ENCODE peak calls at places on chromosomes 11 and 22, in seven cellular contexts. One of them, this sample, is unnamed.
A peak's percentile ranks its signal among the peaks of the same experiment; 100 is the strongest.

GRCh38 chr11:114128399-114128798 is 68.9 kb downstream of the ZBTB16 start:
- DNase-seq in activated CD8-positive, alpha-beta memory T cell treated with anti-CD3 and anti-CD28 coated beads, Interleukin-2, amount 50 U/mL, for 4 hours: no peak
- DNase-seq in NCI-H82: peak; percentile 13
- DNase-seq in Kasumi-1: no peak
- DNase-seq in IMR-90: no peak
- DNase-seq in HS-5: no peak
- DNase-seq in neuronal stem cell: no peak
- DNase-seq in this sample: no peak

GRCh38 chr11:128776434-128777284 is 82.8 kb downstream of the FLI1 start:
- DNase-seq in HS-5: no peak
- DNase-seq in NCI-H82: peak; percentile 50
- DNase-seq in neuronal stem cell: peak; percentile 43
- DNase-seq in Kasumi-1: peak; percentile 16
- DNase-seq in activated CD8-positive, alpha-beta memory T cell treated with anti-CD3 and anti-CD28 coated beads, Interleukin-2, amount 50 U/mL, for 4 hours: peak; percentile 34
- DNase-seq in IMR-90: peak; percentile 33
- DNase-seq in this sample: peak; percentile 16

GRCh38 chr22:42841444-42841843 is 15.6 kb downstream of the ARFGAP3 start:
- DNase-seq in NCI-H82: no peak
- DNase-seq in HS-5: peak; percentile 19
- DNase-seq in IMR-90: peak; percentile 74
- DNase-seq in activated CD8-positive, alpha-beta memory T cell treated with anti-CD3 and anti-CD28 coated beads, Interleukin-2, amount 50 U/mL, for 4 hours: no peak
- DNase-seq in Kasumi-1: no peak
- DNase-seq in neuronal stem cell: no peak
- DNase-seq in this sample: no peak

GRCh38 chr11:119805663-119806062 is 76.7 kb upstream of the NECTIN1 start:
- DNase-seq in activated CD8-positive, alpha-beta memory T cell treated with anti-CD3 and anti-CD28 coated beads, Interleukin-2, amount 50 U/mL, for 4 hours: no peak
- DNase-seq in HS-5: no peak
- DNase-seq in IMR-90: no peak
- DNase-seq in Kasumi-1: no peak
- DNase-seq in neuronal stem cell: no peak
- DNase-seq in NCI-H82: no peak
- DNase-seq in this sample: no peak

GRCh38 chr11:77046060-77046501 is 11.9 kb downstream of the B3GNT6 start:
- DNase-seq in NCI-H82: peak; percentile 56
- DNase-seq in HS-5: no peak
- DNase-seq in Kasumi-1: peak; percentile 31
- DNase-seq in IMR-90: no peak
- DNase-seq in neuronal stem cell: peak; percentile 56
- DNase-seq in activated CD8-positive, alpha-beta memory T cell treated with anti-CD3 and anti-CD28 coated beads, Interleukin-2, amount 50 U/mL, for 4 hours: peak; percentile 62
- DNase-seq in this sample: peak; percentile 52

GRCh38 chr22:28027453-28028448 is 108.7 kb upstream of the PITPNB start:
- DNase-seq in IMR-90: no peak
- DNase-seq in NCI-H82: no peak
- DNase-seq in neuronal stem cell: no peak
- DNase-seq in activated CD8-positive, alpha-beta memory T cell treated with anti-CD3 and anti-CD28 coated beads, Interleukin-2, amount 50 U/mL, for 4 hours: no peak
- DNase-seq in Kasumi-1: peak; percentile 5
- DNase-seq in HS-5: no peak
- DNase-seq in this sample: no peak

GRCh38 chr11:61974766-61975631 is 7.6 kb upstream of the FTH1 start:
- DNase-seq in IMR-90: no peak
- DNase-seq in activated CD8-positive, alpha-beta memory T cell treated with anti-CD3 and anti-CD28 coated beads, Interleukin-2, amount 50 U/mL, for 4 hours: no peak
- DNase-seq in NCI-H82: no peak
- DNase-seq in neuronal stem cell: no peak
- DNase-seq in Kasumi-1: no peak
- DNase-seq in HS-5: no peak
- DNase-seq in this sample: no peak

GRCh38 chr22:46007848-46008261 is 30.9 kb upstream of the WNT7B start:
- DNase-seq in HS-5: no peak
- DNase-seq in Kasumi-1: no peak
- DNase-seq in NCI-H82: no peak
- DNase-seq in IMR-90: peak; percentile 87
- DNase-seq in activated CD8-positive, alpha-beta memory T cell treated with anti-CD3 and anti-CD28 coated beads, Interleukin-2, amount 50 U/mL, for 4 hours: no peak
- DNase-seq in neuronal stem cell: no peak
- DNase-seq in this sample: no peak

GRCh38 chr11:93100211-93100610 is 97.6 kb downstream of the SLC36A4 start:
- DNase-seq in HS-5: no peak
- DNase-seq in IMR-90: peak; percentile 36
- DNase-seq in NCI-H82: no peak
- DNase-seq in Kasumi-1: no peak
- DNase-seq in neuronal stem cell: no peak
- DNase-seq in activated CD8-positive, alpha-beta memory T cell treated with anti-CD3 and anti-CD28 coated beads, Interleukin-2, amount 50 U/mL, for 4 hours: no peak
- DNase-seq in this sample: no peak

GRCh38 chr11:69817265-69818236 is 1.7 kb downstream of the FGF3 start:
- DNase-seq in neuronal stem cell: no peak
- DNase-seq in HS-5: no peak
- DNase-seq in IMR-90: no peak
- DNase-seq in Kasumi-1: no peak
- DNase-seq in activated CD8-positive, alpha-beta memory T cell treated with anti-CD3 and anti-CD28 coated beads, Interleukin-2, amount 50 U/mL, for 4 hours: no peak
- DNase-seq in NCI-H82: no peak
- DNase-seq in this sample: no peak

GRCh38 chr22:37484115-37485005 is 1.8 kb downstream of the MFNG start:
- DNase-seq in HS-5: no peak
- DNase-seq in NCI-H82: peak; percentile 64
- DNase-seq in activated CD8-positive, alpha-beta memory T cell treated with anti-CD3 and anti-CD28 coated beads, Interleukin-2, amount 50 U/mL, for 4 hours: peak; percentile 74
- DNase-seq in Kasumi-1: peak; percentile 95
- DNase-seq in IMR-90: no peak
- DNase-seq in neuronal stem cell: no peak
- DNase-seq in this sample: peak; percentile 81

GRCh38 chr22:19679476-19680099 is 34.7 kb upstream of the SEPTIN5 start:
- DNase-seq in HS-5: no peak
- DNase-seq in NCI-H82: peak; percentile 15
- DNase-seq in neuronal stem cell: no peak
- DNase-seq in activated CD8-positive, alpha-beta memory T cell treated with anti-CD3 and anti-CD28 coated beads, Interleukin-2, amount 50 U/mL, for 4 hours: peak; percentile 61
- DNase-seq in Kasumi-1: no peak
- DNase-seq in IMR-90: no peak
- DNase-seq in this sample: no peak

GRCh38 chr11:31509017-31509411 is 408 bp downstream of the IMMP1L start:
- DNase-seq in IMR-90: no peak
- DNase-seq in activated CD8-positive, alpha-beta memory T cell treated with anti-CD3 and anti-CD28 coated beads, Interleukin-2, amount 50 U/mL, for 4 hours: no peak
- DNase-seq in neuronal stem cell: peak; percentile 17
- DNase-seq in NCI-H82: peak; percentile 37
- DNase-seq in HS-5: no peak
- DNase-seq in Kasumi-1: peak; percentile 53
- DNase-seq in this sample: no peak

GRCh38 chr11:76974179-76974891 is 59.9 kb upstream of the B3GNT6 start:
- DNase-seq in neuronal stem cell: no peak
- DNase-seq in NCI-H82: no peak
- DNase-seq in activated CD8-positive, alpha-beta memory T cell treated with anti-CD3 and anti-CD28 coated beads, Interleukin-2, amount 50 U/mL, for 4 hours: no peak
- DNase-seq in Kasumi-1: no peak
- DNase-seq in HS-5: no peak
- DNase-seq in IMR-90: no peak
- DNase-seq in this sample: no peak

GRCh38 chr11:102940714-102941588 is 14.6 kb downstream of the MMP13 start:
- DNase-seq in HS-5: peak; percentile 49
- DNase-seq in activated CD8-positive, alpha-beta memory T cell treated with anti-CD3 and anti-CD28 coated beads, Interleukin-2, amount 50 U/mL, for 4 hours: no peak
- DNase-seq in IMR-90: peak; percentile 73
- DNase-seq in NCI-H82: peak; percentile 88
- DNase-seq in neuronal stem cell: peak; percentile 64
- DNase-seq in Kasumi-1: peak; percentile 77
- DNase-seq in this sample: no peak

GRCh38 chr11:19241260-19242183 is 777 bp upstream of the E2F8 start:
- DNase-seq in Kasumi-1: no peak
- DNase-seq in IMR-90: no peak
- DNase-seq in HS-5: no peak
- DNase-seq in neuronal stem cell: peak; percentile 45
- DNase-seq in activated CD8-positive, alpha-beta memory T cell treated with anti-CD3 and anti-CD28 coated beads, Interleukin-2, amount 50 U/mL, for 4 hours: no peak
- DNase-seq in NCI-H82: peak; percentile 40
- DNase-seq in this sample: peak; percentile 54

GRCh38 chr11:94511932-94512781 is at the start of gene C11orf97:
- DNase-seq in HS-5: no peak
- DNase-seq in neuronal stem cell: peak; percentile 54
- DNase-seq in activated CD8-positive, alpha-beta memory T cell treated with anti-CD3 and anti-CD28 coated beads, Interleukin-2, amount 50 U/mL, for 4 hours: peak; percentile 68
- DNase-seq in Kasumi-1: peak; percentile 34
- DNase-seq in NCI-H82: peak; percentile 18
- DNase-seq in IMR-90: peak; percentile 30
- DNase-seq in this sample: peak; percentile 48

GRCh38 chr11:29321293-29322132 is 695.3 kb downstream of the KCNA4 start:
- DNase-seq in IMR-90: peak; percentile 94
- DNase-seq in HS-5: no peak
- DNase-seq in NCI-H82: no peak
- DNase-seq in Kasumi-1: no peak
- DNase-seq in activated CD8-positive, alpha-beta memory T cell treated with anti-CD3 and anti-CD28 coated beads, Interleukin-2, amount 50 U/mL, for 4 hours: no peak
- DNase-seq in neuronal stem cell: no peak
- DNase-seq in this sample: no peak

GRCh38 chr11:67419330-67420049 is 4.0 kb downstream of the CARNS1 start:
- DNase-seq in Kasumi-1: no peak
- DNase-seq in activated CD8-positive, alpha-beta memory T cell treated with anti-CD3 and anti-CD28 coated beads, Interleukin-2, amount 50 U/mL, for 4 hours: no peak
- DNase-seq in neuronal stem cell: no peak
- DNase-seq in NCI-H82: no peak
- DNase-seq in HS-5: no peak
- DNase-seq in IMR-90: no peak
- DNase-seq in this sample: no peak

GRCh38 chr11:87355614-87356013 is 317.9 kb downstream of the TMEM135 start:
- DNase-seq in IMR-90: no peak
- DNase-seq in HS-5: no peak
- DNase-seq in neuronal stem cell: no peak
- DNase-seq in activated CD8-positive, alpha-beta memory T cell treated with anti-CD3 and anti-CD28 coated beads, Interleukin-2, amount 50 U/mL, for 4 hours: no peak
- DNase-seq in Kasumi-1: no peak
- DNase-seq in NCI-H82: no peak
- DNase-seq in this sample: no peak

GRCh38 chr11:122258446-122258994 is 142.5 kb upstream of the BLID start:
- DNase-seq in NCI-H82: no peak
- DNase-seq in IMR-90: no peak
- DNase-seq in activated CD8-positive, alpha-beta memory T cell treated with anti-CD3 and anti-CD28 coated beads, Interleukin-2, amount 50 U/mL, for 4 hours: no peak
- DNase-seq in neuronal stem cell: no peak
- DNase-seq in HS-5: no peak
- DNase-seq in Kasumi-1: peak; percentile 20
- DNase-seq in this sample: no peak

GRCh38 chr11:78200553-78200952 is 11.8 kb downstream of the USP35 start:
- DNase-seq in NCI-H82: no peak
- DNase-seq in Kasumi-1: no peak
- DNase-seq in neuronal stem cell: no peak
- DNase-seq in HS-5: no peak
- DNase-seq in activated CD8-positive, alpha-beta memory T cell treated with anti-CD3 and anti-CD28 coated beads, Interleukin-2, amount 50 U/mL, for 4 hours: no peak
- DNase-seq in IMR-90: no peak
- DNase-seq in this sample: no peak

GRCh38 chr11:83566948-83567347 is 280.8 kb upstream of the CCDC90B start:
- DNase-seq in activated CD8-positive, alpha-beta memory T cell treated with anti-CD3 and anti-CD28 coated beads, Interleukin-2, amount 50 U/mL, for 4 hours: no peak
- DNase-seq in Kasumi-1: no peak
- DNase-seq in neuronal stem cell: no peak
- DNase-seq in NCI-H82: no peak
- DNase-seq in HS-5: peak; percentile 50
- DNase-seq in IMR-90: peak; percentile 83
- DNase-seq in this sample: no peak

GRCh38 chr11:130162733-130163132 is 3.2 kb downstream of the ST14 start:
- DNase-seq in neuronal stem cell: no peak
- DNase-seq in activated CD8-positive, alpha-beta memory T cell treated with anti-CD3 and anti-CD28 coated beads, Interleukin-2, amount 50 U/mL, for 4 hours: no peak
- DNase-seq in IMR-90: no peak
- DNase-seq in Kasumi-1: no peak
- DNase-seq in NCI-H82: no peak
- DNase-seq in HS-5: no peak
- DNase-seq in this sample: no peak

GRCh38 chr22:49671331-49672012 is 156.2 kb downstream of the BRD1 start:
- DNase-seq in Kasumi-1: no peak
- DNase-seq in IMR-90: no peak
- DNase-seq in HS-5: no peak
- DNase-seq in activated CD8-positive, alpha-beta memory T cell treated with anti-CD3 and anti-CD28 coated beads, Interleukin-2, amount 50 U/mL, for 4 hours: peak; percentile 15
- DNase-seq in neuronal stem cell: no peak
- DNase-seq in NCI-H82: no peak
- DNase-seq in this sample: no peak